ENCODE peak calls at places on chromosomes 3 and 15, in nine cellular contexts. E, O, J, I, W, L, K, Y and R are unnamed samples.

GRCh38 chr3:73558399-73559075 is 66.2 kb downstream of the PDZRN3 start:
- DNase-seq in E (no peak), O (no peak), J (no peak), I (no peak), W (no peak), L (no peak), K (no peak), Y (no peak), R (no peak)

GRCh38 chr3:195895900-195896360 is 12.4 kb downstream of the TNK2 start:
- DNase-seq in E (peak; percentile 47), O (peak; percentile 65), J (peak; percentile 26), I (peak; percentile 82), W (peak; percentile 36), L (no peak), K (peak; percentile 66), Y (no peak), R (peak; percentile 68)

GRCh38 chr3:32448686-32449474 is 53.8 kb downstream of the CMTM6 start:
- DNase-seq in E (no peak), O (no peak), J (no peak), I (no peak), W (no peak), L (no peak), K (peak; percentile 23), Y (no peak), R (no peak)

GRCh38 chr3:30098656-30099454 is 507.5 kb upstream of the TGFBR2 start:
- DNase-seq in E (peak; percentile 43), O (no peak), J (peak; percentile 69), I (no peak), W (no peak), L (no peak), K (no peak), Y (no peak), R (no peak)

GRCh38 chr15:65940618-65940909 is 71.3 kb downstream of the RAB11A start:
- DNase-seq in E (peak; percentile 52), O (no peak), J (peak; percentile 24), I (no peak), W (no peak), L (no peak), K (no peak), Y (no peak), R (no peak)

GRCh38 chr3:36166477-36166876 is 213.8 kb upstream of the STAC start:
- DNase-seq in E (peak; percentile 93), O (no peak), J (peak; percentile 93), I (no peak), W (no peak), L (no peak), K (no peak), Y (no peak), R (no peak)

GRCh38 chr3:126013742-126014141 is 44.8 kb downstream of the ROPN1B start:
- DNase-seq in E (peak; percentile 21), O (no peak), J (no peak), I (no peak), W (no peak), L (no peak), K (no peak), Y (peak; percentile 71), R (no peak)

GRCh38 chr3:126155280-126155640 is 25.1 kb downstream of the ALDH1L1 start:
- DNase-seq in E (no peak), O (no peak), J (no peak), I (no peak), W (no peak), L (no peak), K (no peak), Y (peak; percentile 64), R (no peak)

GRCh38 chr15:43225201-43225949 is 4.6 kb upstream of the EPB42 start:
- DNase-seq in E (peak; percentile 71), O (peak; percentile 10), J (peak; percentile 43), I (peak; percentile 76), W (no peak), L (no peak), K (no peak), Y (no peak), R (no peak)

GRCh38 chr3:184176377-184177330 is 2.0 kb downstream of the AP2M1 start:
- DNase-seq in E (peak; percentile 98), O (no peak), J (peak; percentile 83), I (no peak), W (no peak), L (no peak), K (peak; percentile 45), Y (no peak), R (no peak)

GRCh38 chr15:89828324-89829145 is 13.9 kb upstream of the ANPEP start:
- DNase-seq in E (peak; percentile 78), O (no peak), J (no peak), I (no peak), W (no peak), L (no peak), K (peak; percentile 57), Y (no peak), R (no peak)

GRCh38 chr15:39300451-39301153 is 280.3 kb upstream of the THBS1 start:
- DNase-seq in E (peak; percentile 65), O (no peak), J (peak; percentile 70), I (no peak), W (no peak), L (no peak), K (no peak), Y (no peak), R (no peak)

GRCh38 chr3:175535351-175535750 is 676.2 kb downstream of the NAALADL2 start:
- DNase-seq in E (no peak), O (no peak), J (peak; percentile 14), I (no peak), W (no peak), L (no peak), K (no peak), Y (no peak), R (no peak)

GRCh38 chr3:153291052-153291689 is 129.1 kb downstream of the RAP2B start:
- DNase-seq in E (peak; percentile 26), O (no peak), J (peak; percentile 37), I (peak; percentile 70), W (no peak), L (no peak), K (no peak), Y (no peak), R (no peak)

GRCh38 chr15:99249270-99249817 is at the start of gene TTC23:
- DNase-seq in E (peak; percentile 82), O (no peak), J (peak; percentile 89), I (no peak), W (no peak), L (no peak), K (no peak), Y (no peak), R (no peak)

GRCh38 chr15:87716422-87716821 is 540.1 kb downstream of the NTRK3 start:
- DNase-seq in E (no peak), O (no peak), J (no peak), I (peak; percentile 1), W (no peak), L (no peak), K (no peak), Y (no peak), R (no peak)

GRCh38 chr3:63067999-63068645 is 192.9 kb upstream of the CADPS start:
- DNase-seq in E (peak; percentile 27), O (no peak), J (peak; percentile 39), I (peak; percentile 57), W (no peak), L (no peak), K (no peak), Y (no peak), R (no peak)

GRCh38 chr15:27674826-27675225 is 424.3 kb downstream of the OCA2 start:
- DNase-seq in E (no peak), O (no peak), J (no peak), I (no peak), W (no peak), L (no peak), K (no peak), Y (peak; percentile 16), R (no peak)

GRCh38 chr15:80059786-80060489 is 462 bp downstream of the ZFAND6 start:
- DNase-seq in E (peak; percentile 38), O (no peak), J (peak; percentile 62), I (peak; percentile 79), W (no peak), L (no peak), K (peak; percentile 45), Y (no peak), R (no peak)

GRCh38 chr15:40217166-40217785 is 21.6 kb upstream of the PAK6 start:
- DNase-seq in E (peak; percentile 56), O (peak; percentile 16), J (peak; percentile 42), I (peak; percentile 91), W (no peak), L (no peak), K (peak; percentile 46), Y (no peak), R (no peak)